ENCODE peak calls at places on chromosomes 1 and 21, in ten cellular contexts. Z is effector memory CD8-positive, alpha-beta T cell; V is gastroesophageal sphincter; P is naive thymus-derived CD8-positive, alpha-beta T cell; W is mucosa of descending colon; F is sciatic nerve; M is stimulated activated effector memory CD8-positive, alpha-beta T cell treated with anti-CD3 and anti-CD28 coated beads, Interleukin-12 subunit alpha, Interleukin-12 subunit beta, amount 100 ng/mL, for 72 hours; L is activated naive CD8-positive, alpha-beta T cell treated with anti-CD3 and anti-CD28 coated beads, Interleukin-2, amount 50 U/mL, for 24 hours; X is stimulated activated naive CD8-positive, alpha-beta T cell treated with anti-CD3 and anti-CD28 coated beads, Interleukin-15, Interleukin-2, amounts not matched to agents 100 U/mL and 50 U/mL, for 24 hours; I is GM23338. Y is an unnamed sample.

GRCh38 chr1:200075522-200075921 is 48.0 kb downstream of the NR5A2 start:
- ATAC-seq in V (no peak), X (no peak), M (no peak), W (no peak), P (no peak), I (peak), F (no peak), L (no peak), Z (no peak), Y (no peak)

GRCh38 chr1:155206891-155207577 is 663 bp downstream of the THBS3 start:
- ATAC-seq in I (peak), L (peak), V (peak), F (peak), M (peak), X (peak), W (peak), Z (peak), P (peak), Y (peak)

GRCh38 chr21:28337319-28337718 is 655.4 kb downstream of the LTN1 start:
- ATAC-seq in X (no peak), F (peak), Z (no peak), L (no peak), W (no peak), M (no peak), P (no peak), V (no peak), I (no peak), Y (no peak)

GRCh38 chr21:42534901-42535378 is 21.3 kb downstream of the SLC37A1 start:
- ATAC-seq in W (peak), Z (no peak), X (peak), V (peak), P (no peak), L (no peak), I (no peak), M (no peak), F (peak), Y (peak)

GRCh38 chr1:87369736-87370135 is 41.1 kb downstream of the LMO4 start:
- ATAC-seq in V (no peak), W (no peak), M (no peak), X (no peak), I (no peak), Z (no peak), L (no peak), P (no peak), F (no peak), Y (no peak)

GRCh38 chr1:8115769-8116167 is 89.7 kb upstream of the ERRFI1 start:
- ATAC-seq in P (no peak), X (no peak), L (no peak), Z (no peak), F (no peak), W (no peak), V (no peak), M (no peak), I (no peak), Y (no peak)

GRCh38 chr1:20430355-20431290 is 55.4 kb downstream of the CAMK2N1 start:
- ATAC-seq in I (peak), F (no peak), M (peak), P (no peak), X (no peak), W (peak), Z (no peak), L (peak), V (no peak), Y (peak)

GRCh38 chr1:1435911-1436633 is 582 bp downstream of the VWA1 start:
- ATAC-seq in P (peak), Z (peak), W (no peak), V (no peak), I (no peak), L (no peak), M (no peak), X (no peak), F (no peak), Y (no peak)

GRCh38 chr1:65036614-65037180 is 70.3 kb upstream of the JAK1 start:
- ATAC-seq in P (no peak), M (no peak), I (no peak), W (no peak), Z (no peak), X (no peak), V (no peak), F (no peak), L (no peak), Y (no peak)

GRCh38 chr1:166999500-166999899 is 10.4 kb downstream of the MAEL start:
- ATAC-seq in W (no peak), F (no peak), X (peak), Z (no peak), P (no peak), V (no peak), M (peak), L (peak), I (no peak), Y (no peak)

GRCh38 chr1:27574001-27574781 is 29.8 kb downstream of the AHDC1 start:
- ATAC-seq in F (no peak), L (no peak), X (no peak), Z (no peak), M (no peak), I (no peak), W (peak), V (no peak), P (no peak), Y (no peak)

GRCh38 chr21:38897532-38898421 is 92.0 kb downstream of the ETS2 start:
- ATAC-seq in I (no peak), V (peak), F (no peak), X (no peak), P (no peak), Z (no peak), M (no peak), W (peak), L (no peak), Y (no peak)

GRCh38 chr1:212503714-212504113 is 71.0 kb downstream of the NENF start:
- ATAC-seq in X (peak), Z (no peak), W (peak), L (no peak), F (no peak), I (peak), M (peak), V (no peak), P (no peak), Y (no peak)

GRCh38 chr21:14526199-14526598 is 19.9 kb downstream of the SAMSN1 start:
- ATAC-seq in I (no peak), L (no peak), Z (no peak), F (no peak), X (no peak), M (no peak), V (no peak), P (no peak), W (no peak), Y (no peak)

GRCh38 chr1:7171574-7171973 is 386.3 kb downstream of the CAMTA1 start:
- ATAC-seq in Z (no peak), F (no peak), L (no peak), M (no peak), W (no peak), V (no peak), P (no peak), X (no peak), I (no peak), Y (no peak)

GRCh38 chr1:115982399-115982798 is 6.1 kb downstream of the SLC22A15 start:
- ATAC-seq in P (no peak), X (no peak), M (no peak), F (no peak), L (no peak), W (no peak), Z (no peak), V (no peak), I (no peak), Y (peak)

GRCh38 chr1:44263191-44263944 is 50.1 kb downstream of the DMAP1 start:
- ATAC-seq in Z (no peak), X (no peak), L (no peak), M (no peak), W (no peak), P (no peak), V (no peak), F (no peak), I (no peak), Y (no peak)

GRCh38 chr1:206708058-206708457 is 23.4 kb downstream of the MAPKAPK2 start:
- ATAC-seq in P (no peak), I (peak), L (peak), W (peak), F (peak), X (no peak), Z (peak), V (no peak), M (no peak), Y (peak)

GRCh38 chr1:31159869-31160611 is 79.6 kb downstream of the NKAIN1 start:
- ATAC-seq in M (no peak), I (no peak), F (no peak), V (no peak), L (no peak), Z (no peak), P (no peak), W (peak), X (no peak), Y (no peak)

GRCh38 chr1:244945109-244945671 is 80.8 kb upstream of the HNRNPU start:
- ATAC-seq in I (no peak), V (no peak), Z (no peak), M (no peak), P (no peak), X (no peak), L (peak), F (no peak), W (no peak), Y (peak)

GRCh38 chr1:234240680-234241079 is 132.6 kb upstream of the COA6 start:
- ATAC-seq in I (no peak), Z (no peak), M (no peak), W (no peak), F (no peak), X (no peak), P (no peak), L (no peak), V (no peak), Y (no peak)

GRCh38 chr1:182069028-182069466 is 7.5 kb upstream of the ZNF648 start:
- ATAC-seq in M (peak), W (peak), V (peak), F (peak), I (peak), Z (peak), X (peak), P (peak), L (peak), Y (no peak)

GRCh38 chr1:180778782-180779398 is 133.8 kb upstream of the KIAA1614 start:
- ATAC-seq in F (no peak), W (peak), P (no peak), M (no peak), X (no peak), V (no peak), Z (no peak), I (peak), L (no peak), Y (no peak)

GRCh38 chr1:40305451-40305850 is 11.6 kb downstream of the COL9A2 start:
- ATAC-seq in L (peak), Z (no peak), V (no peak), X (no peak), M (peak), F (no peak), W (peak), P (no peak), I (peak), Y (no peak)

GRCh38 chr1:99820546-99820945 is 29.6 kb upstream of the AGL start:
- ATAC-seq in P (peak), X (peak), V (no peak), I (no peak), F (no peak), Z (peak), L (peak), M (peak), W (no peak), Y (peak)

GRCh38 chr21:43645987-43646386 is 13.3 kb downstream of the HSF2BP start:
- ATAC-seq in X (no peak), W (no peak), F (peak), P (no peak), V (no peak), Z (no peak), M (no peak), I (no peak), L (no peak), Y (no peak)

GRCh38 chr1:203216274-203217138 is 13.0 kb downstream of the CHIT1 start:
- ATAC-seq in V (peak), M (peak), Z (peak), W (peak), F (peak), X (peak), L (no peak), P (peak), I (peak), Y (no peak)

GRCh38 chr1:182413486-182413885 is 13.0 kb upstream of the TEDDM1 start:
- ATAC-seq in Z (no peak), X (no peak), L (no peak), F (no peak), V (no peak), P (no peak), M (no peak), I (no peak), W (no peak), Y (no peak)

GRCh38 chr1:212495843-212496494 is 63.2 kb downstream of the NENF start:
- ATAC-seq in V (no peak), M (no peak), Z (no peak), L (no peak), X (no peak), F (peak), I (no peak), P (no peak), W (no peak), Y (no peak)

GRCh38 chr1:42966688-42967609 is 8.3 kb upstream of the SLC2A1 start:
- ATAC-seq in V (no peak), P (no peak), M (peak), X (peak), Z (no peak), I (peak), L (peak), F (no peak), W (peak), Y (no peak)

GRCh38 chr1:19353596-19353995 is 41.5 kb downstream of the SLC66A1 start:
- ATAC-seq in V (no peak), Z (no peak), P (no peak), X (no peak), L (no peak), I (peak), F (no peak), W (peak), M (no peak), Y (no peak)

GRCh38 chr1:150970818-150971582 is 3.6 kb downstream of the CERS2 start:
- ATAC-seq in I (peak), L (no peak), W (peak), P (no peak), X (no peak), M (no peak), Z (no peak), V (peak), F (peak), Y (no peak)

GRCh38 chr1:39672551-39672947 is 642 bp upstream of the NT5C1A start:
- ATAC-seq in V (peak), Z (no peak), X (no peak), I (peak), F (peak), L (no peak), W (peak), M (no peak), P (peak), Y (peak)

GRCh38 chr21:42236014-42236413 is 17.1 kb downstream of the ABCG1 start:
- ATAC-seq in F (no peak), V (no peak), L (no peak), Z (no peak), I (peak), X (no peak), M (no peak), P (no peak), W (no peak), Y (no peak)

GRCh38 chr1:210597555-210598134 is 268.9 kb downstream of the HHAT start:
- ATAC-seq in V (peak), L (no peak), P (no peak), M (peak), W (peak), I (peak), X (no peak), Z (no peak), F (peak), Y (peak)

Y was measured in stimulated activated memory B cell treated with anti-CD40 and anti-IgM and Interleukin-4, amounts not matched to agents 10 μg/mL and 1 μg/mL and 100 μg/mL, for 72 hours.